ENCODE peak calls at places on chromosome 14, in seven cellular contexts. M is Calu3, K is K562, O is right atrium auricular region, I is astrocyte of the cerebellum, W is fibroblast of pulmonary artery, R is GM23338. T is an unnamed sample.

GRCh38 chr14:54662491-54663116 is 95.7 kb downstream of the SAMD4A start:
- DNase-seq in I (no peak), R (no peak), K (no peak), O (no peak), W (no peak), M (no peak), T (no peak)

GRCh38 chr14:68216072-68216471 is 396.5 kb downstream of the RAD51B start:
- DNase-seq in R (no peak), O (no peak), M (no peak), K (no peak), I (no peak), W (no peak), T (no peak)

GRCh38 chr14:102733326-102733725 is 43.9 kb upstream of the TRAF3 start:
- DNase-seq in I (no peak), R (no peak), O (no peak), K (no peak), M (no peak), W (no peak), T (no peak)

GRCh38 chr14:60327447-60328331 is 78.7 kb downstream of the PPM1A start:
- DNase-seq in I (no peak), K (no peak), M (peak; percentile 57), W (peak; percentile 15), O (no peak), R (peak; percentile 69), T (peak; percentile 17)

GRCh38 chr14:89576132-89576923 is 159.3 kb upstream of the FOXN3 start:
- DNase-seq in R (peak; percentile 73), K (no peak), M (no peak), W (no peak), O (no peak), I (no peak), T (peak; percentile 12)

GRCh38 chr14:26841920-26842741 is 244.3 kb upstream of the NOVA1 start:
- DNase-seq in M (peak; percentile 1), W (peak; percentile 100), O (peak; percentile 79), K (peak; percentile 3), R (no peak), I (peak; percentile 94), T (peak; percentile 53)

GRCh38 chr14:38143651-38144505 is 63.8 kb upstream of the SSTR1 start:
- DNase-seq in O (no peak), M (no peak), R (peak; percentile 61), K (no peak), I (peak; percentile 76), W (peak; percentile 76), T (peak; percentile 11)

GRCh38 chr14:99522934-99523660 is 41.9 kb downstream of the CCNK start:
- DNase-seq in R (no peak), K (peak; percentile 25), I (peak; percentile 62), M (no peak), W (no peak), O (no peak), T (no peak)

GRCh38 chr14:94569381-94570001 is 8.2 kb downstream of the SERPINA4 start:
- DNase-seq in K (no peak), R (no peak), M (no peak), I (no peak), W (no peak), O (no peak), T (no peak)

GRCh38 chr14:92540472-92541048 is 27.0 kb downstream of the RIN3 start:
- DNase-seq in K (no peak), R (peak; percentile 15), W (peak; percentile 100), O (peak; percentile 96), M (peak; percentile 83), I (peak; percentile 99), T (peak; percentile 99)

GRCh38 chr14:55131782-55132181 is 2.7 kb downstream of the LGALS3 start:
- DNase-seq in K (no peak), M (peak; percentile 42), W (no peak), R (no peak), O (no peak), I (no peak), T (no peak)

GRCh38 chr14:37116933-37117844 is 55.2 kb downstream of the SLC25A21 start:
- DNase-seq in O (no peak), K (peak; percentile 9), R (peak; percentile 32), M (no peak), I (peak; percentile 68), W (peak; percentile 43), T (peak; percentile 47)

GRCh38 chr14:76456200-76456599 is 80.3 kb downstream of the ESRRB start:
- DNase-seq in K (peak; percentile 52), R (peak; percentile 89), W (peak; percentile 34), M (peak; percentile 49), O (no peak), I (peak; percentile 1), T (peak; percentile 7)

GRCh38 chr14:77882098-77882497 is 82.2 kb downstream of the ADCK1 start:
- DNase-seq in M (peak; percentile 19), O (no peak), W (peak; percentile 5), R (no peak), I (no peak), K (no peak), T (no peak)

GRCh38 chr14:26113930-26114329 is 483.9 kb downstream of the NOVA1 start:
- DNase-seq in K (no peak), M (no peak), O (no peak), W (no peak), R (peak; percentile 19), I (no peak), T (no peak)

GRCh38 chr14:33332497-33332896 is 393.8 kb downstream of the NPAS3 start:
- DNase-seq in O (no peak), K (no peak), R (no peak), W (no peak), M (no peak), I (no peak), T (no peak)

GRCh38 chr14:56273151-56273550 is 154.9 kb downstream of the PELI2 start:
- DNase-seq in O (no peak), W (peak; percentile 48), M (no peak), I (no peak), R (no peak), K (no peak), T (peak; percentile 54)

GRCh38 chr14:74829238-74829637 is 46.7 kb downstream of the PROX2 start:
- DNase-seq in O (no peak), W (no peak), I (no peak), M (no peak), K (no peak), R (no peak), T (no peak)

GRCh38 chr14:28785096-28785952 is 18.7 kb downstream of the FOXG1 start:
- DNase-seq in R (peak; percentile 91), I (no peak), O (no peak), W (no peak), K (no peak), M (no peak), T (no peak)

GRCh38 chr14:22837059-22837749 is 819 bp downstream of the MMP14 start:
- DNase-seq in M (peak; percentile 46), W (peak; percentile 59), R (peak; percentile 73), I (no peak), K (no peak), O (no peak), T (peak; percentile 61)

GRCh38 chr14:99538275-99538674 is 57.1 kb downstream of the CCNK start:
- DNase-seq in K (no peak), R (no peak), O (no peak), I (no peak), W (no peak), M (no peak), T (peak; percentile 31)

GRCh38 chr14:70898346-70898745 is 8.9 kb upstream of the PCNX1 start:
- DNase-seq in M (no peak), O (no peak), W (no peak), R (no peak), I (no peak), K (no peak), T (no peak)

GRCh38 chr14:70896981-70897380 is 10.3 kb upstream of the PCNX1 start:
- DNase-seq in R (no peak), I (no peak), O (no peak), M (no peak), W (no peak), K (no peak), T (no peak)

GRCh38 chr14:70897475-70897874 is 9.8 kb upstream of the PCNX1 start:
- DNase-seq in R (no peak), I (peak; percentile 74), O (no peak), M (no peak), K (no peak), W (peak; percentile 53), T (no peak)

GRCh38 chr14:70894868-70895267 is 12.4 kb upstream of the PCNX1 start:
- DNase-seq in K (no peak), O (no peak), I (no peak), W (no peak), M (no peak), R (no peak), T (no peak)

GRCh38 chr14:70896317-70896716 is 10.9 kb upstream of the PCNX1 start:
- DNase-seq in W (no peak), O (no peak), R (no peak), I (no peak), K (no peak), M (no peak), T (no peak)
- TF ChIP-seq CTCF in W (no peak), O (no peak), R (no peak), I (no peak), K (no peak), M (no peak), T (no peak)

GRCh38 chr14:65286443-65286842 is 126.1 kb upstream of the FUT8 start:
- DNase-seq in K (peak; percentile 54), W (peak; percentile 30), R (peak; percentile 38), M (peak; percentile 46), O (no peak), I (no peak), T (no peak)
- TF ChIP-seq CTCF in K (peak; percentile 64), W (peak; percentile 20), R (peak; percentile 34), M (peak; percentile 42), O (no peak), I (peak; percentile 38), T (peak; percentile 37)

DNA sequence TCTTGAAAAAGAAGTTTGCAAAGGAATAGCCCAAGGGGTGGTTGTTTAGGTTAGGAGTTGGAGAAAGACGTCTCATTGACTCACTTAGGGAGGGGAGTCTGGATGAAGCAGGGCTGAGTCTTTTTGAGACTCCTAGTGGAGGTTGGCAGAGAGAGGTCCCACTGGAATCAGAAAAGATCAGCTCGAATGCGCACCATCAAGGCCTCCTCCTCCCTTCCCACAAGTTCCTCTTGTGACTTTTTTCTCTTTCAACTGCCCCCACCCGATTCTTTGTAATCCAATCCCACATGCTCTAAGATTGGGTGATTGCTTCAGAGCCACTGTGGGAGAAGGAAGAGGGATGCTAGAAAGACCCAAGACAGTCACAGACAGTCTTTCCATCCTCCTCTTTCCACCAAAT is 2.0 kb downstream of the ARHGEF40 start:
- DNase-seq in O (peak; percentile 78), R (peak; percentile 30), I (no peak), W (peak; percentile 76), M (no peak), K (peak; percentile 24), T (peak; percentile 70)
- TF ChIP-seq CTCF in O (no peak), R (no peak), I (peak; percentile 13), W (peak; percentile 13), M (no peak), K (no peak), T (peak; percentile 41)

DNA sequence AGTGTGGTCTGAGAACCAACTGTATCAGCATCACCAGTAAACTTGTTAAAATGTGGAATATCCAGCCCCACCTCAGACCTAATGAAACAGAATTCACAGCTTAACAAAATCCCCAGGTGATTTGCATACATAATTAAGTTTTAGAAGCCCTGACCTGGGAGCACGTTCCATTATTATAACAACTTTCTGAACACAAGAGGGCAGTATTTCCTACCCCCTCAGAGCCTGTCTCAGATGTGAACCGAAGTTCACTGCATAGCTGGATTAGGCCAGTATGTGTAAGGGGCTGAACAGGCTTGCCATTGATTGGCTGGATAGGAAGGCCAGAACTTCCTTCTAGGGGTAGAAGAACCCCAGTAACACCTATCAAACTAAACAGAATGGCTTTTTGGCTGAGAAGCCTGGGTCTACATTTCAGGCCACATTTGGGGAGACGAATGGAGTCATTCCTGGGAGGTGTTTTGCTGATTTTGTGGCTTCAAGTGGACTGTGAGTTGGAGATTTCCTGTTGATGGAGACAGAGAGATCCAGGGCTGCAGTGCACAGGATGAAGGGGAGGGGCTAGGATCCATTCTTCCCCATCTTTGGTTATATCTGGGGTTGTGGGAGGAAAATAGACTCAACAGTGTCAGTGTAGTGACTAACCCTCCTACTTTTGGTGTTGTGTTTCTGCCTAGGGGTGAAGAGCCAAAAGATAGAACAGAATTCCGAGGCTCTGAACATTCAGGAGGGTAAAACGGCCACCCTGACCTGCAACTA is 94.7 kb upstream of the OR4E1 start:
- DNase-seq in I (no peak), W (peak; percentile 22), R (peak; percentile 86), M (peak; percentile 18), O (no peak), K (peak; percentile 30), T (peak; percentile 4)
- TF ChIP-seq CTCF in I (peak; percentile 48), W (peak; percentile 52), R (peak; percentile 73), M (peak; percentile 45), O (peak; percentile 40), K (peak; percentile 53), T (peak; percentile 51)

T was measured in brain microvascular endothelial cell.